ENCODE peak calls at places on chromosomes 16 and 17, in four cellular contexts. One of them, this sample, is unnamed.

GRCh38 chr17:73423806-73424205 is 112.0 kb upstream of the CDC42EP4 start:
- DNase-seq in hypothalamus: no peak
- DNase-seq in cardiac fibroblast: no peak
- DNase-seq in memory B cell: no peak
- DNase-seq in this sample: no peak

GRCh38 chr17:30253316-30253715 is 17.8 kb upstream of the SLC6A4 start:
- DNase-seq in hypothalamus: no peak
- DNase-seq in cardiac fibroblast: no peak
- DNase-seq in memory B cell: no peak
- DNase-seq in this sample: no peak

GRCh38 chr17:33674685-33675084 is 381.6 kb upstream of the ASIC2 start:
- DNase-seq in hypothalamus: peak
- DNase-seq in cardiac fibroblast: peak
- DNase-seq in memory B cell: no peak
- DNase-seq in this sample: peak

GRCh38 chr16:15576960-15577958 is 65.7 kb downstream of the MARF1 start:
- DNase-seq in hypothalamus: no peak
- DNase-seq in cardiac fibroblast: no peak
- DNase-seq in memory B cell: no peak
- DNase-seq in this sample: no peak

GRCh38 chr16:8928467-8928957 is 35.2 kb downstream of the USP7 start:
- DNase-seq in hypothalamus: no peak
- DNase-seq in cardiac fibroblast: peak
- DNase-seq in memory B cell: no peak
- DNase-seq in this sample: no peak

GRCh38 chr17:79811036-79811887 is 14.4 kb upstream of the CBX8 start:
- DNase-seq in hypothalamus: no peak
- DNase-seq in cardiac fibroblast: no peak
- DNase-seq in memory B cell: no peak
- DNase-seq in this sample: no peak

GRCh38 chr16:4960579-4960978 is 2.4 kb downstream of the SEC14L5 start:
- DNase-seq in hypothalamus: no peak
- DNase-seq in cardiac fibroblast: no peak
- DNase-seq in memory B cell: no peak
- DNase-seq in this sample: no peak

GRCh38 chr16:12527077-12527476 is 276.6 kb downstream of the CPPED1 start:
- DNase-seq in hypothalamus: no peak
- DNase-seq in cardiac fibroblast: no peak
- DNase-seq in memory B cell: no peak
- DNase-seq in this sample: peak

This sample was measured in posterior cingulate gyrus.